ENCODE peak calls at places on chromosomes 4 and X, in ten cellular contexts. O, U, V, T, E, N, M, G, J and B are unnamed samples.

GRCh38 chr4:89664521-89664920 is 172.4 kb downstream of the SNCA start:
- DNase-seq in O (no peak), U (no peak), V (no peak), T (no peak), E (no peak), N (no peak), M (no peak), G (no peak), J (no peak), B (no peak)

GRCh38 chrX:119790977-119791436 is 423 bp downstream of the RPL39 start:
- DNase-seq in O (no peak), U (no peak), V (peak; percentile 23), T (no peak), E (no peak), N (peak; percentile 48), M (peak; percentile 21), G (peak; percentile 67), J (peak; percentile 41), B (peak; percentile 31)

GRCh38 chr4:41024556-41025491 is 189.5 kb downstream of the APBB2 start:
- DNase-seq in O (no peak), U (no peak), V (no peak), T (no peak), E (no peak), N (no peak), M (peak; percentile 68), G (no peak), J (peak; percentile 64), B (no peak)

GRCh38 chr4:52588097-52588496 is 71.0 kb downstream of the USP46 start:
- DNase-seq in O (no peak), U (peak; percentile 17), V (no peak), T (no peak), E (peak; percentile 32), N (no peak), M (no peak), G (no peak), J (no peak), B (peak; percentile 30)

GRCh38 chr4:15778191-15778741 is at the start of gene CD38:
- DNase-seq in O (no peak), U (peak; percentile 27), V (no peak), T (no peak), E (peak; percentile 74), N (no peak), M (no peak), G (no peak), J (peak; percentile 18), B (no peak)

GRCh38 chrX:44043496-44043895 is 70.3 kb upstream of the NDP start:
- DNase-seq in O (no peak), U (no peak), V (no peak), T (peak; percentile 81), E (no peak), N (no peak), M (no peak), G (no peak), J (peak; percentile 18), B (no peak)

GRCh38 chrX:130869239-130869638 is 33.8 kb downstream of the ENOX2 start:
- DNase-seq in O (no peak), U (no peak), V (no peak), T (no peak), E (no peak), N (no peak), M (no peak), G (no peak), J (no peak), B (no peak)

GRCh38 chr4:116427666-116428065 is 657.7 kb downstream of the TRAM1L1 start:
- DNase-seq in O (no peak), U (no peak), V (no peak), T (no peak), E (no peak), N (no peak), M (no peak), G (no peak), J (no peak), B (no peak)

GRCh38 chr4:151738706-151739105 is 22.1 kb downstream of the GATB start:
- DNase-seq in O (no peak), U (no peak), V (no peak), T (no peak), E (no peak), N (no peak), M (no peak), G (no peak), J (no peak), B (no peak)

GRCh38 chr4:56414135-56414675 is 21.2 kb downstream of the PPAT start:
- DNase-seq in O (no peak), U (peak; percentile 25), V (no peak), T (no peak), E (no peak), N (no peak), M (no peak), G (no peak), J (peak; percentile 34), B (peak; percentile 20)

GRCh38 chr4:143728171-143728570 is 27.7 kb upstream of the FREM3 start:
- DNase-seq in O (no peak), U (no peak), V (no peak), T (no peak), E (no peak), N (no peak), M (no peak), G (no peak), J (peak; percentile 42), B (peak; percentile 48)

GRCh38 chrX:82816572-82816971 is 691.5 kb upstream of the POU3F4 start:
- DNase-seq in O (no peak), U (no peak), V (no peak), T (peak; percentile 24), E (no peak), N (no peak), M (no peak), G (no peak), J (peak; percentile 52), B (peak; percentile 13)

GRCh38 chr4:92847046-92847445 is 543.3 kb downstream of the GRID2 start:
- DNase-seq in O (no peak), U (no peak), V (no peak), T (no peak), E (no peak), N (no peak), M (peak; percentile 36), G (no peak), J (no peak), B (no peak)

GRCh38 chrX:129596077-129596476 is 56.0 kb downstream of the OCRL start:
- DNase-seq in O (no peak), U (no peak), V (no peak), T (no peak), E (no peak), N (no peak), M (no peak), G (no peak), J (no peak), B (no peak)

GRCh38 chr4:10625130-10625529 is 59.4 kb downstream of the CLNK start:
- DNase-seq in O (peak; percentile 53), U (no peak), V (no peak), T (no peak), E (no peak), N (peak; percentile 50), M (peak; percentile 57), G (no peak), J (no peak), B (peak; percentile 35)

GRCh38 chr4:54662123-54662522 is 4.4 kb downstream of the KIT start:
- DNase-seq in O (no peak), U (peak; percentile 14), V (no peak), T (no peak), E (no peak), N (no peak), M (no peak), G (no peak), J (no peak), B (no peak)

GRCh38 chr4:156294577-156294976 is 340.9 kb upstream of the CTSO start:
- DNase-seq in O (peak; percentile 42), U (peak; percentile 52), V (no peak), T (peak; percentile 84), E (no peak), N (peak; percentile 32), M (peak; percentile 90), G (no peak), J (peak; percentile 97), B (peak; percentile 90)

GRCh38 chr4:105605493-105605892 is 53.1 kb downstream of the ARHGEF38 start:
- DNase-seq in O (peak; percentile 79), U (no peak), V (no peak), T (no peak), E (no peak), N (no peak), M (no peak), G (no peak), J (peak; percentile 65), B (peak; percentile 67)

GRCh38 chr4:8710946-8711345 is 118.4 kb downstream of the CPZ start:
- DNase-seq in O (no peak), U (no peak), V (no peak), T (no peak), E (no peak), N (no peak), M (no peak), G (no peak), J (no peak), B (no peak)

GRCh38 chr4:88007304-88008132 is at the start of gene PKD2:
- DNase-seq in O (peak; percentile 77), U (peak; percentile 77), V (peak; percentile 56), T (peak; percentile 22), E (peak; percentile 86), N (peak; percentile 49), M (peak; percentile 27), G (peak; percentile 95), J (peak; percentile 81), B (peak; percentile 80)

GRCh38 chrX:87409113-87409841 is 108.3 kb upstream of the KLHL4 start:
- DNase-seq in O (no peak), U (no peak), V (no peak), T (peak; percentile 94), E (no peak), N (no peak), M (no peak), G (no peak), J (peak; percentile 90), B (peak; percentile 96)

GRCh38 chrX:56975611-56976010 is 19.7 kb downstream of the SPIN3 start:
- DNase-seq in O (no peak), U (no peak), V (no peak), T (no peak), E (no peak), N (no peak), M (no peak), G (no peak), J (no peak), B (no peak)

GRCh38 chr4:176498857-176499256 is 179.1 kb downstream of the SPCS3 start:
- DNase-seq in O (no peak), U (no peak), V (no peak), T (no peak), E (no peak), N (no peak), M (no peak), G (no peak), J (peak; percentile 57), B (peak; percentile 8)

GRCh38 chr4:18390655-18391369 is 369.3 kb upstream of the LCORL start:
- DNase-seq in O (no peak), U (no peak), V (no peak), T (peak; percentile 64), E (no peak), N (no peak), M (no peak), G (no peak), J (peak; percentile 11), B (peak; percentile 28)

GRCh38 chr4:52751349-52751911 is at the start of gene ERVMER34-1:
- DNase-seq in O (no peak), U (peak; percentile 27), V (no peak), T (no peak), E (peak; percentile 30), N (no peak), M (peak; percentile 33), G (peak; percentile 69), J (peak; percentile 25), B (peak; percentile 28)

GRCh38 chr4:73019462-73020047 is 50.0 kb downstream of the COX18 start:
- DNase-seq in O (peak; percentile 53), U (peak; percentile 29), V (no peak), T (peak; percentile 15), E (no peak), N (peak; percentile 25), M (peak; percentile 1), G (no peak), J (peak; percentile 36), B (peak; percentile 55)

GRCh38 chrX:150347471-150347870 is 15.6 kb upstream of the MAMLD1 start:
- DNase-seq in O (no peak), U (no peak), V (no peak), T (no peak), E (no peak), N (no peak), M (no peak), G (no peak), J (no peak), B (no peak)

GRCh38 chrX:63746278-63746677 is 38.7 kb downstream of the ARHGEF9 start:
- DNase-seq in O (no peak), U (no peak), V (no peak), T (no peak), E (no peak), N (no peak), M (no peak), G (no peak), J (peak; percentile 7), B (no peak)